ENCODE peak calls at places on chromosomes 2 and 18, in five cellular contexts. O, F, X, H and U are unnamed samples.

GRCh38 chr18:23619388-23619873 is 33.1 kb upstream of the NPC1 start:
- DNase-seq in F (peak), H (peak), O (peak), X (no peak), U (no peak)

GRCh38 chr18:58364867-58365533 is 263.9 kb downstream of the ALPK2 start:
- DNase-seq in H (no peak), F (no peak), X (no peak), O (no peak), U (peak)

GRCh38 chr2:213238753-213239591 is 45.3 kb upstream of the SPAG16 start:
- DNase-seq in O (no peak), X (peak), F (peak), H (no peak), U (no peak)

GRCh38 chr18:60662491-60662890 is 289.9 kb upstream of the MC4R start:
- DNase-seq in H (no peak), F (no peak), O (peak), X (no peak), U (no peak)

GRCh38 chr2:33275689-33276444 is 200.6 kb upstream of the RASGRP3 start:
- DNase-seq in F (peak), H (no peak), X (peak), O (no peak), U (no peak)

GRCh38 chr2:85578243-85579180 is 1.1 kb downstream of the VAMP8 start:
- DNase-seq in H (peak), X (peak), F (no peak), O (peak), U (peak)

GRCh38 chr18:25164837-25165791 is 186.9 kb downstream of the ZNF521 start:
- DNase-seq in O (no peak), F (peak), X (no peak), H (no peak), U (no peak)

GRCh38 chr2:190572251-190572650 is 37.7 kb upstream of the NEMP2 start:
- DNase-seq in O (no peak), F (no peak), H (no peak), X (no peak), U (no peak)

GRCh38 chr2:234802071-234802844 is 149.6 kb upstream of the SH3BP4 start:
- DNase-seq in O (no peak), X (no peak), F (no peak), H (no peak), U (no peak)

GRCh38 chr2:81747481-81748070 is 1443.0 kb upstream of the LRRTM1 start:
- DNase-seq in H (no peak), X (no peak), F (no peak), O (no peak), U (no peak)

GRCh38 chr2:240560480-240561324 is 545 bp downstream of the DUSP28 start:
- DNase-seq in F (peak), X (peak), H (peak), O (peak), U (peak)
- TF ChIP-seq CTCF in F (peak), X (peak), H (peak), O (peak), U (peak)

GRCh38 chr18:63188063-63188462 is 131.5 kb downstream of the BCL2 start:
- DNase-seq in X (no peak), F (no peak), H (no peak), O (no peak), U (no peak)

GRCh38 chr18:63189041-63189440 is 130.5 kb downstream of the BCL2 start:
- DNase-seq in F (no peak), X (no peak), H (no peak), O (no peak), U (no peak)

GRCh38 chr18:63186934-63187574 is 132.5 kb downstream of the BCL2 start:
- DNase-seq in O (no peak), X (no peak), H (no peak), F (no peak), U (no peak)

GRCh38 chr18:63185979-63186378 is 133.6 kb downstream of the BCL2 start:
- DNase-seq in F (no peak), H (no peak), X (no peak), O (no peak), U (no peak)

GRCh38 chr18:63186520-63186919 is 133.0 kb downstream of the BCL2 start:
- DNase-seq in O (no peak), F (no peak), H (no peak), X (no peak), U (no peak)
- H3K4me3 ChIP-seq in O (no peak), F (no peak), H (no peak), X (no peak), U (no peak)

GRCh38 chr2:177296047-177296446 is 31.5 kb upstream of the NFE2L2 start:
- DNase-seq in H (no peak), X (no peak), O (no peak), F (no peak), U (no peak)
- TF ChIP-seq CTCF in H (peak), X (peak), O (peak), F (no peak), U (peak)

DNA sequence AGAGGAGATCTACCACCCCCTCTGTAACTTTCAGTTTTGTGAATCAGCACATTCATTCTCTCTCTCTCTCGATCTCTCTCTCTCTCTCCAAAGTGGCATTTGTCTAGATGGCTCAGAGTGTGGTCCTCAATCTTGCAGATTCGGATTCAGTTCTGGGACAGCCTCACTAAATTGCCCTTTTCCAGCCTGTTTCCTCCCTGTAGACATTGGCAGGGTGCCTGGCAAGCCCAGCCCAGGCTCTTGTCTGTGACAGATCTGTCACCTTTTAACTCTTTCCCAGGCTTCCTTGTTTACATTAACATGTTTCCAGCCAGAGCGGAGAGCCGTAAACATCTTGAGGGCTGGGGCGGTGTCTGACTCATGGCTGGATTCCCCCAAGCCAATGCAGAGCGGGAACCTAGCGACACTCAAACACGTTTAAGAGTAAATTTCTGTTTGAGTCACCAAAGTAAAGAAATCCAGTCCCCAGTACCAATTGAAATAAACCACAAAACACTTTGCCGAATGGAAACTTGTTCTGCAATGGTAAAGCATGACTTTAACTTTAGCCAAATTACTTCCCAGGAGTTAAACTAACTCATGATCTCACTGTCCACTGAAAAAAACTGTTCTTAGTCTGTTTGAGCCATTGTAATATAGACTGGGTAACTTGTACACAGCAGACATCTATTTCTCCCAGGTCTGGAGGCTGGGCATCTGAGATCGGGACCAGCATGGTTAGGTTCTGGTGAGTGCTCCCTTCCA is 6.6 kb upstream of the CYP27C1 start:
- DNase-seq in H (peak), F (no peak), X (no peak), O (peak), U (peak)
- H3K4me3 ChIP-seq in H (no peak), F (no peak), X (peak), O (no peak), U (no peak)

GRCh38 chr2:157307021-157307420 is 18.6 kb downstream of the ERMN start:
- DNase-seq in F (no peak), X (no peak), O (no peak), H (no peak), U (no peak)
- TF ChIP-seq CTCF in F (no peak), X (no peak), O (no peak), H (no peak), U (peak)

DNA sequence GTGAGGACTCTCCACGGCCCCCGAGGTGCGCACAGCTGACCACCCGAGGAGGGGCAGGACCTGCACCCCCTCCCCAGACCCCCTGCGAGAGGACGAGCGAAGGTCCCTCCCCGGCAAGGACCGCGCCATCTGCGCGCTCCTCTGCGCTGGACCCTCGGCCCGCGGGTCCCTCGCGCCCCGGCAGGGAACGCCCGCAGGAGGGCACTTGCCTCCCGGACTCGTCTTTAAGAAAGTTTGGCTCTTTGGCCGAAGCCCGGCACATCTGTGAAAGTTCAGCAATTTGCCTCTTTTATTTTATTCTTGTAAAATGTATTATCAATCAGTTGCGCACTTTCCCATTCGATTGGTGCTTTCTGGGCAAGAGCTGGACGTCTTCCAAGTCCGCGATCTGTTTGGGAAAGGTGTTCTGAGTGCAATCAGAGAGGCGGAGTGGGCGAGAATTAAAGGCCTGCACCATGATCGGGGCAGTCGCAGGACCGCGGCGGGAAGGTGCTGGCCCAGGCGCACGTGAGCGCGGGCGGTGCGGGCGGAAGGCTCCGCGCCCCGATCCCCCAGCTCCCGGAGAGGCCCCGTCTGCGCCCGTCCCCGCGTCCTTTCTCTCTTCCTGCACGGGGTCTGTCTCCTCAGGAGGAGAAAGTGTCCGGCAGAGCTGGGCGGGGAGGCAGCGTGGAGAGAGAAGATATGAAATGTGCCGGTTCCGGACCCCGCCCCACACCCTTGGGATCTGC is 1.6 kb upstream of the ALKAL2 start:
- DNase-seq in F (peak), O (no peak), H (no peak), X (no peak), U (peak)
- H3K4me3 ChIP-seq in F (peak), O (peak), H (peak), X (peak), U (peak)

DNA sequence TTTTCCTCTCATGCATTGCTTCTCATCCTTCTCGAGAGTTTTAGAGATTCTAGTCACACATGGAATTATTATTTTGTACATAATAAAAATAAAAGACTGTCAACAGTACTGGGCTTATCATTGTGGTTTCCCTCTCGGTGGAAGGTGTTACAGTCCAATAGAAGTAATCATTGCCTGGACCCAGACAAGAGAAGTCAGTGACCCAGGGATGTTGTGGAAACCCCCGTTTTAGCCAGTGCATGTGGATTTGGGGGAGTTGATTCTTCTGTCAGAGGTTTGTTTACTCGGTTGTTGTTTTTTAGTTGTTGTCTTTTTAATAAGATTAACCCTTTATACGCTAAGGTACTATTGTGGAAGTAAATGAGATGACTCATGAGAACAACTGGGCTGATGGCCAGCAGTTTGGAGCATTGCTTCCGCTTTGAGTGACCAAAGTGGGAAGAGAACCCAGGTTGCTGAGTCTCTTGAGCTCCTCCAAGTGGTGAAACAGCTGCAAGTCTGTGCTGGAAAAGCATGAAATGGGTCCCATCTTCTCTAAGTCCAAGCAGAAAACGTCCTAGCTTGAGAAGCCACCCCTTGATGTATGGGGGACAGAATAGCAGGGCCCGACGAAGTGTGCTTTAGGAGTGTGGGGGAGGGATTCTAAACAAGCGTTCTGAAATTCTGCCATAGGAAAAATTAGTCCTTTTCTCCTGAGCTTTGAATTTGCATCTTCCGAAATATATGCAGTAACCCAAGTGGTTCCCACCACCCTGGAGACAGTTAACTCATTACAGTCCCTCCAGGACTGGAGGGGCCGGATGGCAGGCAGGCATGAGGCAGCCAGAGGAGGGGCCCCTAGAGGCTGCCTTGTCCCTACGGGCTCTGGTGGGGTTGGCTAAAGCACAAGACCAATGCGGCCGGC is 61.8 kb upstream of the GPR45 start:
- DNase-seq in X (no peak), F (no peak), H (peak), O (no peak), U (peak)
- TF ChIP-seq CTCF in X (no peak), F (no peak), H (peak), O (peak), U (peak)